ENCODE peak calls at places on chromosome 17, in four cellular contexts. D is mesenchymal stem cell, S is kidney, Z is MM.1S. R is an unnamed sample.
A peak's percentile ranks its signal among the peaks of the same experiment; 100 is the strongest.

GRCh38 chr17:45451131-45451530 is 18.5 kb upstream of the ARHGAP27 start:
- DNase-seq in D (no peak), S (no peak), Z (peak; percentile 9), R (no peak)

GRCh38 chr17:28328325-28328724 is 6.9 kb downstream of the IFT20 start:
- DNase-seq in D (peak; percentile 49), S (no peak), Z (no peak), R (no peak)

GRCh38 chr17:48244814-48245213 is 137.2 kb downstream of the SNX11 start:
- DNase-seq in D (no peak), S (no peak), Z (no peak), R (no peak)

GRCh38 chr17:39661044-39661406 is 4.1 kb upstream of the TCAP start:
- DNase-seq in D (no peak), S (no peak), Z (no peak), R (no peak)

GRCh38 chr17:1607971-1608320 is 20.7 kb downstream of the SLC43A2 start:
- DNase-seq in D (peak; percentile 83), S (no peak), Z (no peak), R (no peak)

GRCh38 chr17:82050761-82051641 is 610 bp downstream of the RFNG start:
- DNase-seq in D (no peak), S (peak; percentile 80), Z (no peak), R (peak; percentile 23)

GRCh38 chr17:47204722-47205418 is 4.3 kb upstream of the MYL4 start:
- DNase-seq in D (peak; percentile 72), S (no peak), Z (peak; percentile 77), R (peak; percentile 46)

GRCh38 chr17:19239544-19239943 is 2.4 kb downstream of the EPN2 start:
- DNase-seq in D (no peak), S (no peak), Z (no peak), R (no peak)

GRCh38 chr17:51097708-51098446 is 22.8 kb downstream of the SPAG9 start:
- DNase-seq in D (no peak), S (no peak), Z (peak; percentile 25), R (no peak)

GRCh38 chr17:29256735-29257466 is 10.2 kb downstream of the CRYBA1 start:
- DNase-seq in D (no peak), S (no peak), Z (no peak), R (peak; percentile 77)

GRCh38 chr17:37191219-37191618 is 184.6 kb upstream of the C17orf78 start:
- DNase-seq in D (peak; percentile 55), S (no peak), Z (no peak), R (peak; percentile 27)

GRCh38 chr17:61221597-61222471 is 177.8 kb upstream of the TBX2 start:
- DNase-seq in D (peak; percentile 33), S (no peak), Z (peak; percentile 9), R (no peak)

GRCh38 chr17:30361766-30362279 is 16.9 kb upstream of the CPD start:
- DNase-seq in D (no peak), S (no peak), Z (no peak), R (no peak)

GRCh38 chr17:42760652-42761581 is at the start of gene RAMP2:
- DNase-seq in D (peak; percentile 31), S (peak; percentile 81), Z (no peak), R (peak; percentile 62)

GRCh38 chr17:58120195-58120822 is 27.9 kb upstream of the OR4D1 start:
- DNase-seq in D (peak; percentile 65), S (no peak), Z (peak; percentile 66), R (peak; percentile 74)

GRCh38 chr17:47704116-47704515 is 10.2 kb downstream of the TBKBP1 start:
- DNase-seq in D (no peak), S (peak; percentile 69), Z (no peak), R (no peak)

GRCh38 chr17:52930581-52930980 is 772.1 kb upstream of the CA10 start:
- DNase-seq in D (no peak), S (no peak), Z (no peak), R (no peak)

GRCh38 chr17:1197781-1198490 is 18.2 kb upstream of the ABR start:
- DNase-seq in D (peak; percentile 66), S (peak; percentile 93), Z (no peak), R (peak; percentile 31)

GRCh38 chr17:60964160-60964559 is 286.5 kb downstream of the BCAS3 start:
- DNase-seq in D (no peak), S (no peak), Z (no peak), R (no peak)

GRCh38 chr17:34321981-34322380 is 2.7 kb downstream of the CCL8 start:
- DNase-seq in D (no peak), S (no peak), Z (no peak), R (no peak)

GRCh38 chr17:9306086-9306485 is 269.5 kb downstream of the STX8 start:
- DNase-seq in D (peak; percentile 30), S (no peak), Z (no peak), R (no peak)

GRCh38 chr17:39757931-39758873 is 20.5 kb downstream of the GRB7 start:
- DNase-seq in D (no peak), S (no peak), Z (peak; percentile 87), R (no peak)

GRCh38 chr17:27602721-27603445 is 28.1 kb upstream of the LGALS9 start:
- DNase-seq in D (peak; percentile 63), S (peak; percentile 83), Z (peak; percentile 66), R (peak; percentile 83)

GRCh38 chr17:73283841-73284282 is 22.2 kb upstream of the CPSF4L start:
- DNase-seq in D (no peak), S (no peak), Z (no peak), R (no peak)

GRCh38 chr17:63930951-63931575 is 1.1 kb downstream of the CD79B start:
- DNase-seq in D (no peak), S (peak; percentile 93), Z (peak; percentile 31), R (no peak)

GRCh38 chr17:297758-298157 is 54.8 kb downstream of the RPH3AL start:
- DNase-seq in D (no peak), S (peak; percentile 69), Z (no peak), R (no peak)

GRCh38 chr17:49069585-49070273 is 62.8 kb upstream of the B4GALNT2 start:
- DNase-seq in D (peak; percentile 26), S (no peak), Z (no peak), R (no peak)

GRCh38 chr17:81392909-81393654 is 2.2 kb upstream of the BAHCC1 start:
- DNase-seq in D (no peak), S (no peak), Z (no peak), R (peak; percentile 46)

GRCh38 chr17:16512011-16512410 is 20.0 kb upstream of the LRRC75A start:
- DNase-seq in D (no peak), S (no peak), Z (no peak), R (no peak)

GRCh38 chr17:8563981-8564602 is 66.4 kb downstream of the MYH10 start:
- DNase-seq in D (no peak), S (no peak), Z (no peak), R (peak; percentile 86)

DNA sequence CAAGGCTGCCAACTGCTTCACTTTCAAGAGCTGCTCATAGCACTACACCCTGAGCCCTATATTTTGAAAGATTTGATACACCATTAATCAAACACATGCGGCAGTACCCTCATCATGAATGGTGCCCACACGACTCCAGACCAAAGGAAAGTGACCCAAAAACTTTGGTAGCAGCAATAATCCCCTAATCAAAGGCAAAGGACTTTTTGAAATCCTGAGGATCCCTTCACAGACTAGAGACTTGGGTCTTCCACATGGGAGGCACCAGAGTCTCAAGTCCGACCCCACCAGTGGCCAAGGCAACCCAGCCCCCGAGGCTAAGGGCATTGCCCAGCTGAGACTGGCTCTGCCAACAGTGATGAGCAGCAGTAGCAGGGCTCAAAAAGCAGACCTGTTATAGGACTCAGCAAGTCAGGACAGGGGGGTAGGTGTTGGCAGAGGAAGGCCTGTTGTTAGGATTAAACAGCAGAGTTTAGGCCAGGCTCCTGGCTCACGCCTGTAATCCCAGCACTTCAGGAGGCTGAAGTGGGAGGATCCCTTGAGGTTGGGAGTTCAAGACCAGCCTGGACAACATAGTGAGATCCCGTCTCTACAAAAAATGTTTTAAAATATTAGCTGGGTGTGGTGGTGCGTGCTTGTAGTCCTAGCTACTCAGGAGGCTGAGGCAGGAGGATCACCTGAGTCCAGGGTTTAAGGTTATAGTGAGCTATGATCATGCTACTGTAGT is 3.2 kb downstream of the TRIM25 start:
- DNase-seq in D (no peak), S (no peak), Z (no peak), R (no peak)
- H3K4me1 ChIP-seq in D (peaks cover 17% of the 10 kb centered on the region), S (peaks cover 22% of the 10 kb centered on the region), Z (peaks cover 31% of the 10 kb centered on the region), R (peaks cover 35% of the 10 kb centered on the region)

DNA sequence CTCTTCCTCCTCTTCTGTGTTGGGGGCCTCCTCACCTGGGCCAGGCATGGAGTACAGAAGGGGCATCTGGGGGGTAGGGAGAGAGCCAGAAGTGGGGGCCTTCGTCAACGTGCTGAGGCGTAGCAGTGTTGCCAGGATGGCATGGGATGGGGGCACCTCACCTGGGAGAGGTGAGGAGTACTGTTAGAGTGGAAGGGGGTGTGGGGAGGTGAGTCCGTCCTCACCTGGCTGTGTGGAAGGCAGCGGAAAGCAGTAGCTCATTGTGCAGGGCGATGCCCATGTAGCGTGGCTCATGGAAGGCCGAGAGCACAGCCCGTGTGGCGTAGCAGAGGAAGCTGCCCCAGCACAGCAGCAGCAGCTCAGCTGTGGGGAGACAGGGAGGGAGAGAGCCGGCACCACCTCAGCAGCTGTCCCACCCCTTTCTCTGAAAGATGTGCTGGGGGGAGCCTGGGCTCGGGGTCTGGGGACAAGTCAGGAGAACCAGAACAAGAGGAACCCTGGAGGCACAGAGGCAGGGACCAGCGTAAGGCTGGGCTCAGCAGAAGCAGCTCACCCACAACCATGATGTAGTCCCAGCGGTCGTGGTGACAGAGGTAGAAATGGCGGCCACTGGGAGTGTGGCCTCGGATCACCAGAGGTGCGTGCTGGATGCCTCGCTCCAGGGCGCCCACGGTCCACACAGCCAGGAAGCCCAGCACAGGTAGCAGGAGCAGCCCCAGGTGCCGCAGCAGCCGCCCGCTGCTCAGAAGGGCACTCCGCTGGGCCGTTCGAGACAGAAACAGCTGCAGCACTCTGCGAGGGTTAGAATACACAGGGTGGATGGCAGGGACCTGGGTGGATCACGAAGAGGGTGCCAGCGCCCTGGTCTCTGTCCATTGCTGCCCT is 9.0 kb downstream of the GPR179 start:
- DNase-seq in D (no peak), S (peak; percentile 60), Z (no peak), R (no peak)
- H3K9ac ChIP-seq in D (no peak overlapping the region), S (no peak overlapping the region), Z (no peak overlapping the region), R (no peak overlapping the region)

GRCh38 chr17:14138649-14139048 is 69.3 kb downstream of the COX10 start:
- DNase-seq in D (no peak), S (no peak), Z (no peak), R (no peak)

GRCh38 chr17:14134456-14134855 is 65.2 kb downstream of the COX10 start:
- DNase-seq in D (no peak), S (no peak), Z (no peak), R (no peak)

GRCh38 chr17:14133104-14133503 is 63.8 kb downstream of the COX10 start:
- DNase-seq in D (no peak), S (no peak), Z (no peak), R (no peak)

GRCh38 chr17:14135906-14136590 is 66.7 kb downstream of the COX10 start:
- DNase-seq in D (no peak), S (no peak), Z (no peak), R (peak; percentile 27)
- H3K4me1 ChIP-seq in D (no peaks in the 10 kb centered on the region), S (no peaks in the 10 kb centered on the region), Z (no peaks in the 10 kb centered on the region), R (peaks cover 13% of the 10 kb centered on the region)

DNA sequence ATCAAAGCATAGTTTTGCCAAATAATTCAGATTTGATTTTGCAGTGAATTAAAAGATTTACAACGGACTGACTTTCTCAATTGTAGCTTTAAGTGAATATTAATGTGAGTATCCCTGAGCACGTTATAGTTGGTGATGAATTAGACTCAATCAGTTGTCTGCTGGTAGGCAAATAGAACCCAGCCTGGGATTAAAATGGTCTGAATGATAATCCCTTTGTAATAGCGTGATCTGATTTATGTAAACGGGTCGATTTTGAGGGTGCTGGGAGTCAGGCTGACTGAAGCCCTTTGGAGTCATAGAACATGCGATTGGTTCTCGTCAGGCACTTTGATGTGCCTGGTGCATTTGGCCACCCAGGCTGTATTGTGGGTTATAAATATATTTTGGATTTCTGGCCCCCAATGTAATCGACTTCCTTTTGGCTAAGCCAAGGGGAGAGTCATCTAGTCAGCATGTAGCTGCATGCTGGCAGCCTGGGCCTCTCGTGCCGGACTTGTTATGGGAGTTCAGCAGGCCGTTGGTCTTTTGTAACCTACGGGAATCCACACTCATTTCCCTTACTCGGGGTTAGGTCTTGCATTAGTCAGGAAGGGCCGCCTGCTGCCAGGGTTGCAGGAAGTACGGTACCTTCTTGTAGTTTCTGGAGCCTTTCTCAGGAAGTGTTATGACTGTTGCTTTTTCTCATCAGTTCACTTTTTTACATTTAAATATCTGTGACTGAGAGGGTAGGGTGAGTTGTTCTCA is 5.4 kb downstream of the PGS1 start:
- DNase-seq in D (peak; percentile 99), S (peak; percentile 95), Z (no peak), R (peak; percentile 38)
- H3K9ac ChIP-seq in D (peak overlapping the region; percentile 75), S (peak overlapping the region; percentile 63), Z (no peak overlapping the region), R (peak overlapping the region; percentile 66)

R was measured in adipocyte.